ENCODE peak calls at places on chromosomes 16 and 17, in ten cellular contexts. One of them, this sample, is unnamed.
A peak's percentile ranks its signal among the peaks of the same experiment; 100 is the strongest.

GRCh38 chr17:74212262-74212912 is 984 bp upstream of the TTYH2 start:
- DNase-seq in K562: peak; percentile 63
- DNase-seq in endothelial cell of umbilical vein: peak; percentile 20
- DNase-seq in HCT116: no peak
- DNase-seq in GM23338: peak; percentile 62
- DNase-seq in suprapubic skin: no peak
- DNase-seq in sigmoid colon: peak; percentile 67
- DNase-seq in transverse colon: peak; percentile 19
- DNase-seq in upper lobe of left lung: no peak
- DNase-seq in GM12878: no peak
- DNase-seq in this sample: no peak

GRCh38 chr17:29838961-29839360 is 91.1 kb downstream of the SSH2 start:
- DNase-seq in K562: no peak
- DNase-seq in endothelial cell of umbilical vein: no peak
- DNase-seq in HCT116: no peak
- DNase-seq in GM23338: peak; percentile 74
- DNase-seq in suprapubic skin: no peak
- DNase-seq in sigmoid colon: no peak
- DNase-seq in transverse colon: no peak
- DNase-seq in upper lobe of left lung: no peak
- DNase-seq in GM12878: no peak
- DNase-seq in this sample: no peak

GRCh38 chr16:70800306-70800705 is 652 bp downstream of the VAC14 start:
- DNase-seq in K562: no peak
- DNase-seq in endothelial cell of umbilical vein: no peak
- DNase-seq in HCT116: no peak
- DNase-seq in GM23338: peak; percentile 19
- DNase-seq in suprapubic skin: no peak
- DNase-seq in sigmoid colon: no peak
- DNase-seq in transverse colon: no peak
- DNase-seq in upper lobe of left lung: no peak
- DNase-seq in GM12878: no peak
- DNase-seq in this sample: no peak

GRCh38 chr16:2777231-2777902 is at the start of gene ELOB:
- DNase-seq in K562: peak; percentile 92
- DNase-seq in endothelial cell of umbilical vein: peak; percentile 85
- DNase-seq in HCT116: peak; percentile 44
- DNase-seq in GM23338: peak; percentile 90
- DNase-seq in suprapubic skin: peak; percentile 94
- DNase-seq in sigmoid colon: peak; percentile 93
- DNase-seq in transverse colon: peak; percentile 91
- DNase-seq in upper lobe of left lung: peak; percentile 99
- DNase-seq in GM12878: no peak
- DNase-seq in this sample: peak; percentile 92

GRCh38 chr17:4986403-4986802 is 1.1 kb downstream of the CAMTA2 start:
- DNase-seq in K562: no peak
- DNase-seq in endothelial cell of umbilical vein: peak; percentile 40
- DNase-seq in HCT116: no peak
- DNase-seq in GM23338: peak; percentile 18
- DNase-seq in suprapubic skin: no peak
- DNase-seq in sigmoid colon: peak; percentile 64
- DNase-seq in transverse colon: peak; percentile 37
- DNase-seq in upper lobe of left lung: no peak
- DNase-seq in GM12878: no peak
- DNase-seq in this sample: no peak

GRCh38 chr17:63039342-63039741 is 73.3 kb downstream of the TANC2 start:
- DNase-seq in K562: no peak
- DNase-seq in endothelial cell of umbilical vein: no peak
- DNase-seq in HCT116: no peak
- DNase-seq in GM23338: no peak
- DNase-seq in suprapubic skin: no peak
- DNase-seq in sigmoid colon: no peak
- DNase-seq in transverse colon: no peak
- DNase-seq in upper lobe of left lung: no peak
- DNase-seq in GM12878: no peak
- DNase-seq in this sample: no peak

GRCh38 chr17:64938925-64939474 is 19.7 kb upstream of the LRRC37A3 start:
- DNase-seq in K562: peak; percentile 88
- DNase-seq in endothelial cell of umbilical vein: peak; percentile 42
- DNase-seq in HCT116: no peak
- DNase-seq in GM23338: peak; percentile 76
- DNase-seq in suprapubic skin: no peak
- DNase-seq in sigmoid colon: no peak
- DNase-seq in transverse colon: peak; percentile 64
- DNase-seq in upper lobe of left lung: peak; percentile 83
- DNase-seq in GM12878: no peak
- DNase-seq in this sample: peak; percentile 64

GRCh38 chr16:15484662-15485061 is 50.3 kb downstream of the BMERB1 start:
- DNase-seq in K562: no peak
- DNase-seq in endothelial cell of umbilical vein: no peak
- DNase-seq in HCT116: no peak
- DNase-seq in GM23338: no peak
- DNase-seq in suprapubic skin: no peak
- DNase-seq in sigmoid colon: no peak
- DNase-seq in transverse colon: no peak
- DNase-seq in upper lobe of left lung: no peak
- DNase-seq in GM12878: no peak
- DNase-seq in this sample: no peak

GRCh38 chr17:45240905-45241314 is 19.2 kb downstream of the FMNL1 start:
- DNase-seq in K562: no peak
- DNase-seq in endothelial cell of umbilical vein: no peak
- DNase-seq in HCT116: no peak
- DNase-seq in GM23338: peak; percentile 51
- DNase-seq in suprapubic skin: no peak
- DNase-seq in sigmoid colon: no peak
- DNase-seq in transverse colon: no peak
- DNase-seq in upper lobe of left lung: peak; percentile 77
- DNase-seq in GM12878: no peak
- DNase-seq in this sample: no peak

GRCh38 chr17:16040710-16041251 is 41.2 kb downstream of the TTC19 start:
- DNase-seq in K562: no peak
- DNase-seq in endothelial cell of umbilical vein: peak; percentile 12
- DNase-seq in HCT116: no peak
- DNase-seq in GM23338: no peak
- DNase-seq in suprapubic skin: no peak
- DNase-seq in sigmoid colon: no peak
- DNase-seq in transverse colon: peak; percentile 21
- DNase-seq in upper lobe of left lung: no peak
- DNase-seq in GM12878: no peak
- DNase-seq in this sample: peak; percentile 56

DNA sequence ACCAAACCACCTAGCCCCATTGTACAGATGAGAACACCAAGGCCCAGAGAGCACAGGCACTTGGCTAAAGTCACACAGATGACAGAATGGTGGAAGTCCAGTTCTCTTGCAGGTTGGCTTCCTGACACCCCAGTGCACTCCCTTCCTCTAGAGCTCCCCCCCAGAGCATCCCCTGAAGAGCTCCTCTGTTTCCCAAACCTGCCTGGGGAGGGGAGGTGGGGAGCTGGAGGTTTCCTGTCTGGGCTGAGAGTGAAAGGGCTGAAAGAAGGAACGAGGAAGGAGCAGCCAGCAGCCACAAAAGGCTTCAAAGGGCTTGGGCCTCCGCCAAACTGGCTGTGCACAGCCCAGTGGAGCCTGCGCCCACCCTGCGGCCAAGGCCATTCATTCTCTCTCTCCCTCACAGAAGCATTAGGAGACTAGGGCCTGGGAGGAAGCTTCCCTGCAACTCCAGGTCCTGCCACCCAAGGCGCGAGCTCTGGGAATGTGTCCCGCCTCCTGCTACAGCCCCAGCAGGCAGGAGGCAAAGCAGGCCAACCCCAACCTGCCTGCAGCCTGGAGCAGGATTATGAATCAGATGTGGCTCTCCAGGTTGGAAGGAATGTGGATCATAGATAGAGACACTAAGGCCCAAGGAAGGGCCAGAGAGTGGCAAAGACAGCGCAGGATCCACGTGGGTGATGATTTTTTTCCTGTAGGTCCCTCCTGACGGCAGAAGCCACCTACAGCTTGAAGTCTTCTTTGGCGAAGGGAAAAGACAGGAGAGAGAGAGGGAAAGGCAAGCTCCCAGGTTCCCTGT is 913 bp downstream of the SLC13A5 start:
- DNase-seq in K562: no peak
- DNase-seq in endothelial cell of umbilical vein: no peak
- DNase-seq in HCT116: no peak
- DNase-seq in GM23338: peak; percentile 78
- DNase-seq in suprapubic skin: no peak
- DNase-seq in sigmoid colon: no peak
- DNase-seq in transverse colon: no peak
- DNase-seq in upper lobe of left lung: no peak
- DNase-seq in GM12878: no peak
- DNase-seq in this sample: no peak
- TF ChIP-seq CTCF in K562: no peak
- TF ChIP-seq CTCF in endothelial cell of umbilical vein: no peak
- TF ChIP-seq CTCF in HCT116: no peak
- TF ChIP-seq CTCF in GM23338: no peak
- TF ChIP-seq CTCF in suprapubic skin: no peak
- TF ChIP-seq CTCF in sigmoid colon: no peak
- TF ChIP-seq CTCF in transverse colon: no peak
- TF ChIP-seq CTCF in upper lobe of left lung: no peak
- TF ChIP-seq CTCF in GM12878: no peak
- TF ChIP-seq CTCF in this sample: no peak

GRCh38 chr17:47099987-47100711 is 88.9 kb downstream of the CDC27 start:
- DNase-seq in K562: peak; percentile 91
- DNase-seq in endothelial cell of umbilical vein: peak; percentile 91
- DNase-seq in HCT116: peak; percentile 81
- DNase-seq in GM23338: peak; percentile 93
- DNase-seq in suprapubic skin: peak; percentile 95
- DNase-seq in sigmoid colon: peak; percentile 96
- DNase-seq in transverse colon: peak; percentile 96
- DNase-seq in upper lobe of left lung: peak; percentile 92
- DNase-seq in GM12878: peak; percentile 74
- DNase-seq in this sample: peak; percentile 94
- TF ChIP-seq POLR2AphosphoS5 in K562: peak; percentile 33
- TF ChIP-seq POLR2AphosphoS5 in endothelial cell of umbilical vein: peak; percentile 38
- TF ChIP-seq POLR2AphosphoS5 in HCT116: peak; percentile 81
- TF ChIP-seq POLR2AphosphoS5 in GM23338: peak; percentile 87
- TF ChIP-seq POLR2AphosphoS5 in suprapubic skin: no peak
- TF ChIP-seq POLR2AphosphoS5 in sigmoid colon: peak; percentile 67
- TF ChIP-seq POLR2AphosphoS5 in transverse colon: peak; percentile 41
- TF ChIP-seq POLR2AphosphoS5 in upper lobe of left lung: peak; percentile 49
- TF ChIP-seq POLR2AphosphoS5 in GM12878: no peak
- TF ChIP-seq POLR2AphosphoS5 in this sample: peak; percentile 74

DNA sequence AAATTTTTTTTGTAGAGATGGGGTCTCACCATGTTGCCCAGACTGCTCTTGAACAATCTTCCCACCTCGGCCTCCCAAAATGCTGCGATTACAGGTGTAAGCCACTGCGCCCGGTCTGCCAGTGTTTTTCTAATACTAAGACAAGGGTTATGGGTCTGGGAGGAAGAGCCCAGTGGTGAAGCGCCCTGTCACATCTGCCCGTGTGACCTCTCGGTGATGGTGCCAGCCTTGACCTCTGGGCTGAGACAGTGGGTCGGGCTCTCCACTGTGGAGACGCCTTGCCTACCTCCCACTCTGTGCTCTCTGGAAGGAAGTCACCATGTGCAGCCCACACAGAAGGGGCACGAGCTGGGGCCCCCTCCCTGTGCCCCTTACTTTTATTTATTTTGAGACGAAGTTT is 5.1 kb upstream of the BAIAP2 start:
- DNase-seq in K562: no peak
- DNase-seq in endothelial cell of umbilical vein: no peak
- DNase-seq in HCT116: no peak
- DNase-seq in GM23338: no peak
- DNase-seq in suprapubic skin: no peak
- DNase-seq in sigmoid colon: no peak
- DNase-seq in transverse colon: no peak
- DNase-seq in upper lobe of left lung: no peak
- DNase-seq in GM12878: no peak
- DNase-seq in this sample: no peak
- TF ChIP-seq CTCF in K562: no peak
- TF ChIP-seq CTCF in endothelial cell of umbilical vein: no peak
- TF ChIP-seq CTCF in HCT116: no peak
- TF ChIP-seq CTCF in GM23338: no peak
- TF ChIP-seq CTCF in suprapubic skin: no peak
- TF ChIP-seq CTCF in sigmoid colon: no peak
- TF ChIP-seq CTCF in transverse colon: no peak
- TF ChIP-seq CTCF in upper lobe of left lung: no peak
- TF ChIP-seq CTCF in GM12878: no peak
- TF ChIP-seq CTCF in this sample: no peak

GRCh38 chr17:57084802-57085447 is at the start of gene AKAP1:
- DNase-seq in K562: peak; percentile 97
- DNase-seq in endothelial cell of umbilical vein: peak; percentile 95
- DNase-seq in HCT116: peak; percentile 91
- DNase-seq in GM23338: peak; percentile 98
- DNase-seq in suprapubic skin: peak; percentile 96
- DNase-seq in sigmoid colon: peak; percentile 98
- DNase-seq in transverse colon: peak; percentile 97
- DNase-seq in upper lobe of left lung: peak; percentile 99
- DNase-seq in GM12878: peak; percentile 72
- DNase-seq in this sample: peak; percentile 98

GRCh38 chr17:57086069-57086930 is 1.3 kb downstream of the AKAP1 start:
- DNase-seq in K562: peak; percentile 56
- DNase-seq in endothelial cell of umbilical vein: peak; percentile 33
- DNase-seq in HCT116: no peak
- DNase-seq in GM23338: peak; percentile 65
- DNase-seq in suprapubic skin: no peak
- DNase-seq in sigmoid colon: peak; percentile 75
- DNase-seq in transverse colon: peak; percentile 83
- DNase-seq in upper lobe of left lung: peak; percentile 87
- DNase-seq in GM12878: no peak
- DNase-seq in this sample: peak; percentile 50

GRCh38 chr17:57084361-57084801 is 665 bp upstream of the AKAP1 start:
- DNase-seq in K562: no peak
- DNase-seq in endothelial cell of umbilical vein: no peak
- DNase-seq in HCT116: no peak
- DNase-seq in GM23338: no peak
- DNase-seq in suprapubic skin: no peak
- DNase-seq in sigmoid colon: no peak
- DNase-seq in transverse colon: no peak
- DNase-seq in upper lobe of left lung: no peak
- DNase-seq in GM12878: no peak
- DNase-seq in this sample: no peak

GRCh38 chr17:57088298-57088697 is 3.3 kb downstream of the AKAP1 start:
- DNase-seq in K562: no peak
- DNase-seq in endothelial cell of umbilical vein: no peak
- DNase-seq in HCT116: no peak
- DNase-seq in GM23338: no peak
- DNase-seq in suprapubic skin: no peak
- DNase-seq in sigmoid colon: no peak
- DNase-seq in transverse colon: no peak
- DNase-seq in upper lobe of left lung: no peak
- DNase-seq in GM12878: no peak
- DNase-seq in this sample: no peak

DNA sequence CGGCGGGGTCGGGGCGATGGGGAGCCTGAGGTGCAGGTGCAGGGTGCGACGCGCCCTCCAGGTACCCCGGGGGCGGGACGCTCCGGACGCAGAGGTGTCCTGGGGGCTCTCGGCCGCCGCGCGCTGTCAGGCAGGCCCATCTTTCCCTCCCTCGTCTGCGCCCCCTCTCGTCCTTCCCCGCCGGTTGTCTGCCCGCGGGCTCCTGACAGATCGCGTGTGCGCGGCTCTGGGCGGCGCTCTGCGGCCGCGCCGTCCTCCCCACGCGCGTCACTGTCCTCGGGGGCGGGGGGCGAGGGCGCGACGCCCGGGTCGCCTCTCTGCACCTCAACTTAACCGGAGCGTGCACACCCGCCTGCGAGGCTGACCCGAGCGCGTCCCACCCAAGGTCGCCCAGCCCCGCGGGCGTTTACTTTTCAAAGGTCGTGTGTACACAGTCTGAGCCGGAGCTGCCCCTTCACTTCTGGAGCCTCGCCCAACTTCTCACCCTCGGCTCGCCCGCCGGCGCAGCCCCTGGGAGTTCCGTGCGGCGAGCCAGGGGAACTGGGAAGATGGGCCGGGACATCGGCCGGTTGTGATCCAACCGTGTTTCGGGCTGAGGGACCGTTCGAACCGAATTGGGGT is 512 bp downstream of the AKAP1 start:
- DNase-seq in K562: peak; percentile 73
- DNase-seq in endothelial cell of umbilical vein: peak; percentile 54
- DNase-seq in HCT116: no peak
- DNase-seq in GM23338: peak; percentile 60
- DNase-seq in suprapubic skin: peak; percentile 85
- DNase-seq in sigmoid colon: peak; percentile 84
- DNase-seq in transverse colon: peak; percentile 88
- DNase-seq in upper lobe of left lung: peak; percentile 92
- DNase-seq in GM12878: no peak
- DNase-seq in this sample: peak; percentile 80
- TF ChIP-seq POLR2AphosphoS5 in K562: no peak
- TF ChIP-seq POLR2AphosphoS5 in endothelial cell of umbilical vein: no peak
- TF ChIP-seq POLR2AphosphoS5 in HCT116: peak; percentile 50
- TF ChIP-seq POLR2AphosphoS5 in GM23338: no peak
- TF ChIP-seq POLR2AphosphoS5 in suprapubic skin: no peak
- TF ChIP-seq POLR2AphosphoS5 in sigmoid colon: peak; percentile 68
- TF ChIP-seq POLR2AphosphoS5 in transverse colon: peak; percentile 80
- TF ChIP-seq POLR2AphosphoS5 in upper lobe of left lung: no peak
- TF ChIP-seq POLR2AphosphoS5 in GM12878: no peak
- TF ChIP-seq POLR2AphosphoS5 in this sample: peak; percentile 60